ENCODE peak calls at places on chromosomes 16 and 17, in nine cellular contexts. R is tibial nerve; X is mucosa of descending colon; E is lower lobe of right lung; B is left lung; I is cardiac muscle cell; Y is CD8-positive, alpha-beta T cell; T is GM23338; K is pancreas. M is an unnamed sample. For H3K36me3, the result is how much of the 10 kb centered on the place peaks cover.

GRCh38 chr16:31023252-31023602 is 10.1 kb upstream of the STX4 start:
- DNase-seq in R (no peak), X (no peak), E (no peak), B (no peak), I (no peak), Y (no peak), T (no peak), K (no peak), M (no peak)

GRCh38 chr17:37820313-37821024 is 75.6 kb upstream of the HNF1B start:
- DNase-seq in R (no peak), X (no peak), E (no peak), B (no peak), I (no peak), Y (no peak), T (no peak), K (no peak), M (no peak)

GRCh38 chr16:29028457-29029167 is 43.8 kb downstream of the LAT start:
- DNase-seq in R (no peak), X (no peak), E (no peak), B (no peak), I (no peak), Y (no peak), T (peak), K (no peak), M (no peak)

GRCh38 chr17:80034977-80035686 is 540 bp downstream of the TBC1D16 start:
- DNase-seq in R (no peak), X (no peak), E (peak), B (no peak), I (peak), Y (peak), T (peak), K (no peak), M (peak)

GRCh38 chr17:80071116-80071980 is 30.0 kb upstream of the GAA start:
- DNase-seq in R (peak), X (no peak), E (no peak), B (no peak), I (peak), Y (no peak), T (no peak), K (peak), M (peak)

GRCh38 chr16:52773026-52773425 is 226.1 kb upstream of the TOX3 start:
- DNase-seq in R (no peak), X (no peak), E (no peak), B (no peak), I (no peak), Y (no peak), T (no peak), K (no peak), M (no peak)

GRCh38 chr16:54026456-54026855 is 260.1 kb downstream of the IRX3 start:
- DNase-seq in R (no peak), X (no peak), E (no peak), B (no peak), I (peak), Y (no peak), T (no peak), K (no peak), M (peak)

GRCh38 chr16:85948870-85949269 is 49.9 kb downstream of the IRF8 start:
- DNase-seq in R (no peak), X (no peak), E (no peak), B (no peak), I (no peak), Y (no peak), T (no peak), K (no peak), M (no peak)

GRCh38 chr16:68718596-68718995 is 18.5 kb upstream of the CDH1 start:
- DNase-seq in R (no peak), X (no peak), E (no peak), B (no peak), I (no peak), Y (no peak), T (no peak), K (no peak), M (no peak)

GRCh38 chr16:5642034-5642433 is 544.4 kb upstream of the EEF2KMT start:
- DNase-seq in R (no peak), X (no peak), E (no peak), B (no peak), I (no peak), Y (no peak), T (no peak), K (no peak), M (no peak)

GRCh38 chr16:27084296-27085065 is 17.8 kb downstream of the C16orf82 start:
- DNase-seq in R (no peak), X (no peak), E (no peak), B (no peak), I (no peak), Y (no peak), T (no peak), K (no peak), M (no peak)

GRCh38 chr16:49608095-49608494 is 234.5 kb downstream of the C16orf78 start:
- DNase-seq in R (no peak), X (no peak), E (no peak), B (no peak), I (peak), Y (no peak), T (no peak), K (no peak), M (no peak)

GRCh38 chr16:58409316-58409973 is 17.2 kb downstream of the GINS3 start:
- DNase-seq in R (peak), X (no peak), E (peak), B (no peak), I (peak), Y (no peak), T (no peak), K (no peak), M (peak)

GRCh38 chr17:9218068-9218635 is 196.8 kb downstream of the NTN1 start:
- DNase-seq in R (no peak), X (peak), E (no peak), B (no peak), I (no peak), Y (no peak), T (no peak), K (no peak), M (no peak)

GRCh38 chr17:6831662-6832263 is at the start of gene TEKT1:
- DNase-seq in R (peak), X (peak), E (peak), B (peak), I (peak), Y (peak), T (peak), K (peak), M (peak)

GRCh38 chr16:30896890-30897730 is 696 bp downstream of the CTF1 start:
- DNase-seq in R (peak), X (peak), E (peak), B (peak), I (peak), Y (peak), T (peak), K (peak), M (no peak)

GRCh38 chr16:58426095-58426494 is 33.8 kb downstream of the GINS3 start:
- DNase-seq in R (no peak), X (no peak), E (no peak), B (no peak), I (no peak), Y (peak), T (no peak), K (no peak), M (no peak)

GRCh38 chr16:30087181-30087898 is 4.4 kb downstream of the TBX6 start:
- DNase-seq in R (no peak), X (peak), E (peak), B (no peak), I (no peak), Y (no peak), T (no peak), K (no peak), M (no peak)

GRCh38 chr16:83926726-83927397 is 26.2 kb upstream of the OSGIN1 start:
- DNase-seq in R (peak), X (peak), E (peak), B (peak), I (peak), Y (peak), T (peak), K (peak), M (peak)

GRCh38 chr16:48997081-48997615 is 284.5 kb downstream of the CBLN1 start:
- DNase-seq in R (no peak), X (no peak), E (no peak), B (no peak), I (no peak), Y (no peak), T (no peak), K (no peak), M (no peak)

GRCh38 chr17:28173801-28174200 is 131.3 kb downstream of the NLK start:
- DNase-seq in R (no peak), X (no peak), E (no peak), B (no peak), I (peak), Y (no peak), T (peak), K (no peak), M (no peak)

GRCh38 chr17:73384926-73385325 is 73.1 kb upstream of the CDC42EP4 start:
- DNase-seq in R (no peak), X (no peak), E (no peak), B (peak), I (no peak), Y (no peak), T (no peak), K (no peak), M (no peak)
- H3K4me3 ChIP-seq in R (no peak), X (no peak), E (no peak), B (no peak), I (no peak), Y (no peak), T (no peak), K (no peak), M (no peak)

DNA sequence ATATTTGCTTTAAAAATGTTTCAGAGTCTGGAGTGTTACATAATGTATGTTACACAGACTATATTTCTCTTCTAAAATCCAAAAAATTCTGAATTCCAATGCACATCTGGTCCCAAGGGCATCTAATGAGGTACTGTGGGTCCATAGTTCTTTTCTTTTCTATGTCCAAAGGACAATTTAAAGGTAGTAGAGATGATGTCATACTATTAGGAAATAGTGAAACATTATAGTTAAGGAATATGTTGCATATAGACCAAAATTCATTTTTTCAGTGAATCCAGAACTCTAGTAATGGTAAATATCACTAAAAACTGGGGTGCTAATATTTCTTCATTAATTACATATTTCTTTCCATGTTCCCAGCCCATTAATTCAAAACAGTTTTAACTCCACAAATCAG is 23.0 kb downstream of the NME2 start:
- DNase-seq in R (no peak), X (no peak), E (no peak), B (no peak), I (no peak), Y (no peak), T (no peak), K (no peak), M (no peak)
- H3K36me3 ChIP-seq in R (half or more), X (under half), E (half or more), B (under half), I (half or more), Y (under half), T (half or more), K (under half), M (under half)

DNA sequence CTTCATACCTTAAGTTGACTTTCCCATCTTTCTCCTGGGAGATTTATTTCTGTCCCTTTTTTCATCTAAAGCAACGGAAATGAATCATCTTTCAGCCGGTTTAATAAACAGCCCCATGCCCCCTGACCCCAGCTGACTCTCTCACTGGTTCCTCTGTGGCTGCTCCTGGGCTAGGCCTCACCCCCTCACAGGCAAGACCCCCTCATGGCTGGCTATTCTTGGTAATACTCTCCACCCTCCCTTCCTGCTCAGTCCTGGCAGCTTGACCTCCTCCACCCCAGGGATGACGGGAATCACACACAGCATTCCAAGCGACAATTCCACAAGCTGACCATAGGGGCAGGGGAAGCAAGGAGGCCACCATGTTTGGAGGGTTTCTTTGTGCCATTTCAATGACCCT is 1.5 kb upstream of the ADAP2 start:
- DNase-seq in R (no peak), X (no peak), E (no peak), B (no peak), I (no peak), Y (no peak), T (peak), K (no peak), M (peak)
- H3K4me3 ChIP-seq in R (no peak), X (no peak), E (no peak), B (no peak), I (no peak), Y (no peak), T (no peak), K (no peak), M (no peak)

DNA sequence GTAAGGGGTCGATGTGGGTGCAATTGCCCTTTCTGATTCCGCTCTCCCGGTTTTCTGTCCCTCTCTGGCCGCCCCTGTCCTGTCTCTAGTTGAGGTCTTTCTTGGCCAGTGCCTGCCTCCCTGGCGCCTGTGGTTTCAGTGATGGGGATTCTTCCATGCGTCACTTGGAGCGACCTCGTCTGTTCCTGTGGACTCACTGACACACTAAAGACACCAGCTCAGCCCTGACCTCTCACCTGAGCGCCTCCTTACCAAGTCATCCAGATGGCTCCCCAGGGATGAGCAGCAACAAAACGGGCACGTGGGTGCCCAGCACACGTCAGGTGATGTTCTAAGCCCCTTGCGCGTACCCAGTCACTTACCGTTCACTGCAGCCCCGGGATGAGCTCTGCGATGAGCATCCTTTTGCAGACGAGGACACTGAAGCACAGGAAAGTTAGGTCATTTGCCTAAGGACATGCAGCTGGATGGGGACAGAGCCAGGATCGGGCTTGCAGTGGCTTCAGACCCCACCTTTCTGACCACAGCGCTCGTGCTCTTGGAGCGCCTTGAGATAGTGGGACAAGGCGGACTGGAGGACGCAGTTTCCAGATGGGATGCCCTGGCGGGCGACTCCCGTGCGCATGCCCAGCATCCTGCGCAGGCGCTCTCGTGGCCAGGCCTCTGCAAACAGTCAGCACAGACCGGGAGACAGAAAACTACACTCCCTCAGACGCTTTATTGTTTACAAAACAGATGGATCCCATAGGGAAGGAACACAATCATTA is 11.5 kb upstream of the LGALS3BP start:
- DNase-seq in R (peak), X (no peak), E (peak), B (peak), I (no peak), Y (no peak), T (no peak), K (peak), M (no peak)
- H3K36me3 ChIP-seq in R (half or more), X (under half), E (half or more), B (under half), I (under half), Y (under half), T (under half), K (under half), M (under half)

M was measured in MG63.